ENCODE peak calls at places on chromosome 11, in four cellular contexts. W, T, Z and P are unnamed samples.
A peak's percentile ranks its signal among the peaks of the same experiment; 100 is the strongest.

GRCh38 chr11:64000026-64000739 is 13.9 kb downstream of the OTUB1 start:
- DNase-seq in Z (peak; percentile 76), T (no peak), W (peak; percentile 79), P (peak; percentile 85)

GRCh38 chr11:33690290-33691050 is 10.2 kb downstream of the C11orf91 start:
- DNase-seq in T (peak; percentile 94), W (no peak), Z (no peak), P (no peak)

GRCh38 chr11:33377100-33377851 is 120.1 kb downstream of the HIPK3 start:
- DNase-seq in Z (no peak), W (no peak), T (no peak), P (no peak)

GRCh38 chr11:64718084-64718779 is 4.8 kb downstream of the NRXN2 start:
- DNase-seq in W (no peak), Z (no peak), T (no peak), P (no peak)

GRCh38 chr11:100687630-100688395 is 725 bp downstream of the ARHGAP42 start:
- DNase-seq in T (peak; percentile 86), W (peak; percentile 60), Z (peak; percentile 72), P (peak; percentile 76)

GRCh38 chr11:2426826-2427521 is 17.3 kb downstream of the TRPM5 start:
- DNase-seq in W (no peak), T (no peak), Z (no peak), P (no peak)

GRCh38 chr11:22787565-22788162 is 41.9 kb downstream of the SVIP start:
- DNase-seq in W (peak; percentile 26), T (peak; percentile 31), Z (no peak), P (no peak)

GRCh38 chr11:103326070-103326794 is 217.0 kb downstream of the DYNC2H1 start:
- DNase-seq in T (peak; percentile 63), W (peak; percentile 44), Z (peak; percentile 42), P (no peak)

GRCh38 chr11:29227816-29228215 is 789.0 kb downstream of the KCNA4 start:
- DNase-seq in T (no peak), Z (no peak), W (no peak), P (no peak)

GRCh38 chr11:110367571-110367970 is 62.2 kb upstream of the FDX1 start:
- DNase-seq in W (no peak), Z (no peak), T (no peak), P (no peak)

GRCh38 chr11:105903113-105903512 is 118.9 kb downstream of the MSANTD4 start:
- DNase-seq in T (no peak), W (no peak), Z (no peak), P (no peak)

GRCh38 chr11:92528051-92528450 is 303.4 kb downstream of the FAT3 start:
- DNase-seq in W (no peak), Z (no peak), T (no peak), P (no peak)

GRCh38 chr11:103700605-103701004 is 335.8 kb upstream of the DDI1 start:
- DNase-seq in W (no peak), Z (no peak), T (peak; percentile 10), P (no peak)

GRCh38 chr11:12715941-12716340 is 41.7 kb downstream of the TEAD1 start:
- DNase-seq in Z (no peak), T (no peak), W (peak; percentile 27), P (no peak)

GRCh38 chr11:116689413-116690127 is 83.2 kb downstream of the BUD13 start:
- DNase-seq in W (no peak), Z (no peak), T (no peak), P (no peak)

GRCh38 chr11:48005133-48005532 is 24.8 kb downstream of the PTPRJ start:
- DNase-seq in Z (no peak), W (no peak), T (no peak), P (no peak)

GRCh38 chr11:16860632-16861031 is 122.2 kb downstream of the C11orf58 start:
- DNase-seq in T (no peak), W (no peak), Z (no peak), P (no peak)

GRCh38 chr11:43760902-43761301 is 80.4 kb downstream of the HSD17B12 start:
- DNase-seq in W (no peak), T (no peak), Z (no peak), P (no peak)

GRCh38 chr11:97361812-97362378 is 972.1 kb downstream of the JRKL start:
- DNase-seq in W (no peak), T (no peak), Z (no peak), P (no peak)

GRCh38 chr11:44994753-44995152 is 44.1 kb upstream of the TP53I11 start:
- DNase-seq in W (no peak), Z (no peak), T (no peak), P (peak; percentile 52)

GRCh38 chr11:94948070-94948617 is 25.2 kb downstream of the CWC15 start:
- DNase-seq in T (no peak), W (no peak), Z (no peak), P (no peak)

GRCh38 chr11:9263840-9264380 is 1.2 kb downstream of the DENND5A start:
- DNase-seq in T (peak; percentile 22), W (no peak), Z (no peak), P (no peak)

GRCh38 chr11:110092577-110093406 is at the start of gene ZC3H12C:
- DNase-seq in Z (peak; percentile 79), W (peak; percentile 78), T (peak; percentile 87), P (peak; percentile 86)

GRCh38 chr11:58028687-58029411 is 1.9 kb upstream of the OR6Q1 start:
- DNase-seq in T (no peak), Z (no peak), W (no peak), P (no peak)

GRCh38 chr11:80937831-80938230 is 1497.0 kb upstream of the TENM4 start:
- DNase-seq in W (no peak), T (no peak), Z (no peak), P (no peak)

GRCh38 chr11:122717264-122717867 is 61.8 kb downstream of the UBASH3B start:
- DNase-seq in T (no peak), W (no peak), Z (no peak), P (no peak)

GRCh38 chr11:8230178-8230859 is 33.4 kb downstream of the LMO1 start:
- DNase-seq in W (no peak), T (no peak), Z (no peak), P (no peak)

GRCh38 chr11:1834132-1834610 is 619 bp upstream of the SYT8 start:
- DNase-seq in T (no peak), W (no peak), Z (no peak), P (no peak)

GRCh38 chr11:59923813-59924212 is 14.4 kb upstream of the OOSP1 start:
- DNase-seq in T (no peak), Z (peak; percentile 29), W (peak; percentile 31), P (no peak)

GRCh38 chr11:59918494-59918893 is 19.7 kb upstream of the OOSP1 start:
- DNase-seq in Z (no peak), T (no peak), W (no peak), P (no peak)

DNA sequence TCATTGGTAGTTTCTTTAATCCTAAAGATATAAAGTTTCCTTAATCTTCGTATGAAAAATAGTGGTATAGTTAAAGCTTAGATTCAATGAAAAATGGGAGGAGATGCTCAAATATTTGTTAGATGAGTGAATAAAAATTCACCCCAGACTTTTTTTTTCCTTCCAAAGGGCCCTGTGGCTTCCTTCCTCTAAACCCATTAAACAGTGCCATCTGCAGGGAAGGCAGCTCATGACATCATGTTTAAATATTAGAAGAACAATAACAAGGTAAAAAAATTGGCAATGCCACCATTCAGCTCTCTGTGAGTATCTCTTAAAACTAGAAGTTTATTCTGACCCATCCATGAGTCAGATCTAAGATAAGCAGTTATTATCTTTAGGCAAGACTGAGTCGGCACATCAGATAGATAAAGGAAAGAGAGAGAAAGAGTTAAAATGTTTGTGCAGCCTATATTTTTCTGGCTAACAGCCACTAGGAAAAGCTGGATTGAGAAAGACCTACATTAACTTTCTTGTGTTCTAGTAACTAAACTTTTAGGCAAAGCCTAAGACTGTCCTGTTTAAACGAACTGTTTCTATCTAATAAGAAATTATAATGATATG is 19.1 kb upstream of the OOSP1 start:
- DNase-seq in W (peak; percentile 19), Z (peak; percentile 35), T (peak; percentile 40), P (no peak)
- TF ChIP-seq CTCF in W (peak; percentile 46), Z (no peak), T (peak; percentile 45), P (peak; percentile 71)

GRCh38 chr11:120307476-120307875 is 17.6 kb upstream of the TLCD5 start:
- DNase-seq in T (no peak), Z (no peak), W (no peak), P (no peak)

GRCh38 chr11:120304526-120304925 is 20.6 kb upstream of the TLCD5 start:
- DNase-seq in W (no peak), T (peak; percentile 43), Z (no peak), P (no peak)

GRCh38 chr11:120308081-120308480 is 17.0 kb upstream of the TLCD5 start:
- DNase-seq in W (no peak), Z (no peak), T (no peak), P (no peak)

GRCh38 chr11:120305286-120305685 is 19.8 kb upstream of the TLCD5 start:
- DNase-seq in T (no peak), Z (no peak), W (no peak), P (no peak)

DNA sequence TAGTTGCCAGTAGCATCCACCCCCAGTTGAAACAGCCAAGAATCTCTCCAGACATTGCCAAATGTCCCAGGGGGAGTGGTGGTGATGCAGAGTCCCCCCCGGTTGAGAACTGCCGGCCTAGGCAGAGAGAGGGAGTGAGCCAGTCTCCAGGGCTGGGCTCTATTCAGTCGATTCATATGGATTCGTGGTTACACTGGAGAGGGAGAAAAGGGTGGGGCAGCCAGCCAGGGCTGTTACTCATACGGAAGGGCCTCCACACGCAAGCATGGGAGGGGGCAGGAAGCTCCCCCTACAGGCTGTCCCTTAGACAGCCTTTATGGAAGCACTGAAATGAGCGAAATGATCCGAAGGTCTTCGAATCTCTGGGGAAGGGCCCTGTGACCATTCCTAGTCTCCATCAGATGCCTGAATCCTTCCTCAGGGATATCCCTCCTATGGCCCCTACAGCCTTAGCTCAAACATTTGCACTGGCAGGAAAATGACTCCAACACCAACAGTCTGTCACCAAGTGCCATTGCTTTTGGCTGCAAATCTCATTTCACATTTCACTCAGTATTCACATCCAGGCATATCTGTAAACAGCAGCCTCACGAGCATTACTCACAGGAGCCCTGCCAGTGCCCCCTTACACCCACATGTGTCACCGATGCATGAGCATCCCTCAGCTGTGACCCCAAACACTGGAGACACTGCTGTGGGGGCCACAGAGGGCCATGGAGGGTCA is 18.4 kb upstream of the TLCD5 start:
- DNase-seq in Z (peak; percentile 52), T (peak; percentile 65), W (no peak), P (no peak)
- TF ChIP-seq CTCF in Z (peak; percentile 34), T (no peak), W (peak; percentile 18), P (peak; percentile 51)

DNA sequence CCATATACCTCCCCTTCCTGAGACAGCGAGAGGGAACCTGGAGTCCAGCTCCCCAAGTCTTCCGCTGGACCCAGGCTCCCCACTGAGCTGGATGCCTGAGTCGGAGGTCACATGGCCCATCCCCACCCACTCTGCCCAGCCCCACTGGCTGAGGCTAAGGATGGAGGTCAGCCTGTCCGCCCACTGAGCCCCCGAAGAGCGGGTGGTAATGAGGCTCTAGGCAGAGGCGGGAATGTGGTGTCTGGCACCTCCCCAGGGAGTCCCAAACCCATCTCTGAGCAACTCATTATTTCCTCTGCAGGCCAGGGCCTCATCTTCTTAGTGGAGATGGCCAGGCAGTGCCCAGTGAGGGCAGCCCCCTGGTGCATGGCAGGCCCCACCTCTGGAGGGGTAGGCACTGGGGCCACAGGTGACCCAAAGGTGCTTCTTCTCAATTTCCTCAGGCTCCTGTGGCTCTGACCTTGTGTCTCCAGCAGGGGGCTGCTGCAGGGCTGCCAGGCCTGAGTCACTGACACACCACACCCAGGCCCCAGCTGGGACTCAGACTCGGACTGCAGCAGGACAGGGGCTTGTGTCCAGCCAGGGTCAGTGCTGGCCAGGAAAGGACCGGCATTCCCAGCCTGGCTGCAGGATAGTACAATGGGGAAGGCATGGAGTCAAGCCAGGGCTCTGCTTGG is 10.2 kb upstream of the PDE2A start:
- DNase-seq in W (peak; percentile 60), T (peak; percentile 76), Z (peak; percentile 48), P (no peak)
- TF ChIP-seq CTCF in W (peak; percentile 57), T (peak; percentile 59), Z (no peak), P (peak; percentile 72)

GRCh38 chr11:34890812-34891211 is 25.4 kb downstream of the APIP start:
- DNase-seq in Z (no peak), W (no peak), T (peak; percentile 68), P (no peak)
- TF ChIP-seq CTCF in Z (no peak), W (no peak), T (peak; percentile 81), P (peak; percentile 74)